ENCODE peak calls at places on chromosomes 11 and 22, in five cellular contexts. I is AG04450, K is lower leg skin, L is hepatocyte, P is foreskin fibroblast. B is an unnamed sample.
A peak's percentile ranks its signal among the peaks of the same experiment; 100 is the strongest.

GRCh38 chr11:128563308-128563707 is 24.1 kb downstream of the ETS1 start:
- DNase-seq in I (no peak), L (no peak), P (no peak), K (no peak), B (no peak)

GRCh38 chr11:128054323-128054910 is 532.9 kb downstream of the ETS1 start:
- DNase-seq in I (no peak), P (peak; percentile 72), K (no peak), L (no peak), B (no peak)

GRCh38 chr11:3831378-3832239 is 9.2 kb downstream of the RHOG start:
- DNase-seq in P (no peak), K (no peak), I (no peak), L (no peak), B (no peak)

GRCh38 chr11:76212086-76213035 is 6.1 kb upstream of the WNT11 start:
- DNase-seq in K (no peak), P (no peak), I (no peak), L (no peak), B (no peak)

GRCh38 chr22:36364255-36365019 is 23.3 kb downstream of the MYH9 start:
- DNase-seq in P (no peak), K (no peak), L (no peak), I (no peak), B (no peak)

GRCh38 chr11:68387840-68388239 is 72.7 kb upstream of the PPP6R3 start:
- DNase-seq in I (no peak), L (no peak), K (no peak), P (no peak), B (no peak)

GRCh38 chr11:16792426-16792825 is 54.0 kb downstream of the C11orf58 start:
- DNase-seq in L (no peak), K (no peak), P (no peak), I (no peak), B (no peak)

GRCh38 chr11:116825854-116826750 is 3.0 kb upstream of the APOA4 start:
- DNase-seq in I (no peak), P (no peak), L (no peak), K (no peak), B (no peak)

GRCh38 chr11:19703211-19703610 is 9.4 kb upstream of the NAV2 start:
- DNase-seq in K (no peak), P (peak; percentile 29), I (no peak), L (no peak), B (no peak)

GRCh38 chr11:78615724-78616123 is 41.1 kb upstream of the NARS2 start:
- DNase-seq in L (no peak), K (no peak), I (no peak), P (no peak), B (no peak)

DNA sequence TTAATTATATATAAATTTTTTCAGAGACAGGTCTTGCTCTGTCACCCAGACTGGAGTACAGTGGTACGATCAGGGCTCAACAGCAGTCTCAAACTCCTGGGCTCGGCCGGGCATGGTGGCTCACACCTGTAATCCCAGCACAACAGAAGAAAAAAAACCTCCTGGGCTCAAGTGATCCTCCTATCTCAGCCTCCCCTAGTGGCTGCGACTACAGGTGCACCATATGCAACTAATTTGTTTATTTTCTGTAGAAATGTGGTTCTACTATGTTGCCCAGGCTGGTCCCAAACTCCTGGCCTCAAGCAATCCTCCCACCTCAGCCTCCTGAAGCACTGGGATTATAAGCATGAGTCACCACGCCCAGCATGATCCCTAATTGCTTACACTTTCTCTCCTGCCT is 56.1 kb upstream of the SLC35C1 start:
- DNase-seq in K (no peak), P (no peak), L (no peak), I (no peak), B (no peak)
- TF ChIP-seq CTCF in K (no peak), P (no peak), L (no peak), I (no peak), B (no peak)

GRCh38 chr11:18248561-18248960 is at the start of gene SAA2:
- DNase-seq in I (no peak), K (no peak), L (no peak), P (no peak), B (no peak)

GRCh38 chr11:18245396-18245795 is 3.1 kb downstream of the SAA2 start:
- DNase-seq in K (no peak), P (no peak), L (no peak), I (no peak), B (no peak)

GRCh38 chr11:18239655-18240054 is 3.1 kb upstream of the SAA4 start:
- DNase-seq in P (no peak), K (no peak), I (no peak), L (no peak), B (no peak)

DNA sequence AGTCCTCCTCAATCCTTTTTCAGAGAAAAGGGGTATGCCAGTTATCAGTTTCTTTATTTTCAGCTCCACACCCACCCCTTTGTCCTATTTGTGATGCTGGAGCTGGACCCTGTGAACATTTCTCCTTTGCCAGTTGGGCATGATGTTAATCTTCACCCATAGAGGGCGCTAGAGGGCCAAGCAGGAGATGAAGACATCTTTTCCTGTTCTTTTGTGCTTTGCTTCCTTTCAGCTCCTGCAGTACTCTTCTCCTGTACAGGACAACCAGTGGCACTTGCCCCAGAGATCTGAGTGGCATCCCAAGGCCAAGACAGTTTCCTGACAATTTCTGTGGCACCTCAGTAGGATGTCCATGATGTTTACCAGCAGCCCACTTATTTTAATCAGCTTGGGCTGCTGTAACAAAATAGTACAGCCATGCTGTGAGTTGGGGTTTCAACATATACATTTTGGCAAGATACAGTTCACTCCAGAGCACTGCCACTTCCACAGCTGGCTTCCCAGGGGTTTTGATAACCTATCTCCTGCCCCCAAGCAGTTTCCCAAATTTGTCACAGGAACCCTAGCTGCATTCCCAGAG is 4.6 kb downstream of the SAA2 start:
- DNase-seq in P (peak; percentile 49), K (peak; percentile 45), L (peak; percentile 72), I (peak; percentile 45), B (peak; percentile 85)
- TF ChIP-seq CTCF in P (peak; percentile 73), K (no peak), L (peak; percentile 58), I (peak; percentile 92), B (peak; percentile 81)

DNA sequence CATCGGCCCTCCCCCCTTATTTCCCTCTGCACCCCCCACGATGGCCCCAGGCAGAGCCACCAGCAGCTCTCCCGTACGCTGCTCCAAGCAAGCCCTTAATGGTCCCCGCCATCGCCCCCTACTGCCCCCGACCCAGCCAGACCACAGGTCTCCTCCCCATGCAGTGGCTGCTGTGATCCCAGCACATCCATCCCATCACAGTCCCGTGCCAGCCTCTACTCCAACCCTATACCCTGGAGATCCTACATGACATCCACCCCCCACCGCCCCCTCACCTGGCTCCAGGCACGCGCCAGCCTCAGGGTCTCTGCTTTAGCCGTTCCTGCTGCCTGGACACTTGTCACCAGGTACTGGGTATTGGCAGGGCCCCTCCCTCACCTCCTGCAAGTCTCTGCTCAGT is 85.8 kb upstream of the RTL6 start:
- DNase-seq in L (no peak), P (no peak), I (no peak), K (no peak), B (no peak)
- TF ChIP-seq CTCF in L (no peak), P (no peak), I (no peak), K (no peak), B (no peak)

GRCh38 chr11:96524475-96524874 is 134.7 kb downstream of the JRKL start:
- DNase-seq in K (no peak), I (no peak), L (no peak), P (no peak), B (peak; percentile 2)
- TF ChIP-seq CTCF in K (no peak), I (peak; percentile 4), L (peak; percentile 23), P (no peak), B (peak; percentile 19)

DNA sequence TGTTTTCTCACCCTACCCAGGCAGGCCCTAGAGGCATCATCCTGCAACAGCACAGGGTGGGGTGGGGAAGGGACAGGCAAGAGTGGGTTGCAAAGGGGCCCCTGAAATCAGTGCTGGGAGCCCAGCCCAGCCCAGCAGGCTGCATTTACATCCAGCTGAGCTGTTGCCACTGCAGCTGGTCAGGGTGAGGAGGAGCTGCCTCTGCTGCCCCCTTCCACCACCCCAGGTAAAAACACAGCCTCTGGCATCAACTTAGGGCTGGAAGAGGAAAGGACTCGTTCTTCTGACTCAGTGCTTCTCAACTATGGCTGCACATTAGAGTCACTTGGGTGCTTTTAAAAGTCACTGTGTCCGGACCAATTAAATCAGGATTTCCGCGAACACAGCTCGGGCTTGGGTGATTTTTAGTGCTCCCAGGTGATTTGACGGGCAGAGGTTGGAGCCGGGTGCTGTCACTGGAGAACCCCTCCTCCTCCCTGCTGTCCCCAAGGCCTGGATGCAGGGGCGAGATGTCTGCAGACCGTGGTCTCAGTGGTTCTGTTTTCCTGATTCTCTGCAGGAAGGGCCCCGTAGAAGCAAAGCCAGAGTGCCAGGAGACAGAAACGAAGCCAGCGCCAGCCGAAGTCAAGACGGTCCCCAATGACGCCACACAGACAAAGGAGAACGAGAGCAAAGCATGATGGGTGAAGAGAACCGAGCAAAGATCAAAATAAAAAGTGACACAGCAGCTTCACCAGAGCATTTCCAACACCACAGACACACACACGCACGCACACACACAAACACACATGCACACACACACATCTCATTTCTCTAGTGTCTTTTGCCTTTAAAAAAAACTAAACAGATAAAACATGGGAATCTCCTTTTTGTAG is 39.4 kb upstream of the TTC12 start:
- DNase-seq in I (no peak), K (no peak), L (no peak), P (no peak), B (peak; percentile 28)
- TF ChIP-seq CTCF in I (no peak), K (no peak), L (no peak), P (no peak), B (peak; percentile 21)

GRCh38 chr11:33197915-33198727 is 36.8 kb upstream of the CSTF3 start:
- DNase-seq in I (no peak), K (no peak), L (no peak), P (no peak), B (peak; percentile 58)
- TF ChIP-seq CTCF in I (no peak), K (no peak), L (no peak), P (no peak), B (no peak)